ENCODE peak calls at places on chromosome 1, in ten cellular contexts. N, W, C, D, U, V, Y, O, Q and P are unnamed samples.

GRCh38 chr1:155255243-155256100 is at the start of gene ENTREP3:
- DNase-seq in Q (peak; percentile 91), O (peak; percentile 85), U (peak; percentile 94), C (peak; percentile 87), N (peak; percentile 89), Y (peak; percentile 67), D (peak; percentile 78), V (peak; percentile 94), W (peak; percentile 90), P (peak; percentile 85)

GRCh38 chr1:154753426-154753825 is 116.7 kb downstream of the KCNN3 start:
- DNase-seq in Q (no peak), C (no peak), W (no peak), N (no peak), D (no peak), Y (no peak), V (no peak), O (no peak), U (no peak), P (no peak)

GRCh38 chr1:22320703-22321344 is 130.8 kb upstream of the ZBTB40 start:
- DNase-seq in Y (no peak), C (peak; percentile 19), D (no peak), V (no peak), Q (no peak), U (no peak), O (no peak), W (no peak), N (no peak), P (no peak)

GRCh38 chr1:189962171-189962570 is 515.5 kb downstream of the BRINP3 start:
- DNase-seq in N (no peak), Y (no peak), Q (no peak), D (peak; percentile 90), O (no peak), U (no peak), W (no peak), V (no peak), C (no peak), P (no peak)

GRCh38 chr1:203536981-203537455 is 43.1 kb downstream of the OPTC start:
- DNase-seq in D (peak; percentile 89), N (no peak), V (no peak), O (peak; percentile 94), Q (no peak), Y (no peak), W (no peak), C (no peak), U (peak; percentile 63), P (no peak)

GRCh38 chr1:28577738-28578536 is 14.1 kb upstream of the RAB42 start:
- DNase-seq in N (no peak), C (no peak), Y (no peak), V (peak; percentile 27), O (no peak), D (no peak), Q (no peak), W (no peak), U (no peak), P (no peak)

GRCh38 chr1:164836614-164837018 is 277.6 kb downstream of the PBX1 start:
- DNase-seq in N (no peak), D (no peak), O (no peak), Q (peak; percentile 20), V (no peak), C (no peak), W (no peak), U (no peak), Y (no peak), P (no peak)

GRCh38 chr1:166875302-166875733 is 746 bp downstream of the TADA1 start:
- DNase-seq in D (no peak), N (no peak), C (no peak), Y (no peak), Q (no peak), V (no peak), W (no peak), U (no peak), O (peak; percentile 4), P (no peak)

DNA sequence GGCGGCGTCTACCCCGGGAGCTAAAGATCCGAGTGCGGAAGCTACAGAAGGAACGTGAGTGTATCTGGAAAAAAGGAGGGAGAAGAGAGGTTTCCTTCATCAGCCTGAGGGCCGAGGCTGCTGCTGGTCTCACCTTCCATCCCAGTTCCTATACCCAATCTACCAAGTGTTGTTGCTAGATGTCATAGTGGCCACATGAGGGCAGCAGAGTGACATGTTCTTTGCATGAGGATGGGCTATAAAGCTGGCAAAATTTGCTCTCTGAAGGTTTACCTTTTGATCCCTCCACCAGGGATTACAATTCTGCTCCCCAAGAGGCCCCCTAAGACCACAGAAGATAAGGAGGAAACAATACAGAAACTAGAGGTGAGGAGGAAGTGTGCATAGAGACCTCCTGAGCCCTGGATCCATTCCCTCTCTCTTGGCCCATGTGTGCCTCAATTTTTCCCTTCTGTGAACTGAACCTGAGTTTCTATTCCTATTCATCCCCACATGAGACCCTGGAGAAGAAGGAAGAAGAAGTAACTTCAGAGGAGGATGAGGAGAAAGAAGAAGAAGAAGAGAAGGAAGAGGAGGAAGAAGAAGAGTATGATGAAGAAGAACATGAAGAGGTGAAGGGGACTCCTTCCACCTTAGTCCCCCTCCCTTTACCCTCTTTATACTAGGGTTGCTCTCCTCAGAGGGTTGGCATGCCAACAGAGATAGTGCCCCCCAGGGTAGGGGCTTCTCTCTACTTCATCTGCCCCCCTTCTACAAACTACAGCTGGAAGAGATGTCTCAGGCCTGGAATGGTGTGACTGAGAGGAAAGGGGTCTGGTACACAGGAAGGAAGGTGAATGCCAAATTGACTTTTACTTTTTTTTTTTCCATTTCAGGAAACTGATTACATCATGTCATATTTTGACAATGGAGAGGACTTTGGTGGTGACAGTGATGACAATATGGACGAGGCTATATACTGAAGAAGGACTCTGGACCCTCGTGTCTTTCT is 13.3 kb downstream of the POLR3GL start:
- DNase-seq in U (peak; percentile 66), N (peak; percentile 68), Y (peak; percentile 77), C (peak; percentile 66), V (peak; percentile 67), D (peak; percentile 85), O (peak; percentile 88), W (peak; percentile 87), Q (no peak), P (no peak)
- H3K4me3 ChIP-seq in U (peak overlapping the region; percentile 35), N (peak overlapping the region; percentile 58), Y (peak overlapping the region; percentile 62), C (no peak overlapping the region), V (no peak overlapping the region), D (no peak overlapping the region), O (no peak overlapping the region), W (no peak overlapping the region), Q (no peak overlapping the region), P (no peak overlapping the region)

GRCh38 chr1:26496881-26497280 is 24.6 kb downstream of the HMGN2 start:
- DNase-seq in D (peak; percentile 33), Q (no peak), U (no peak), O (no peak), Y (no peak), C (no peak), W (no peak), V (no peak), N (no peak), P (no peak)
- H3K4me1 ChIP-seq in D (peaks cover 5% of the 10 kb centered on the region), Q (peaks cover 18% of the 10 kb centered on the region), U (peaks cover 10% of the 10 kb centered on the region), O (no peaks in the 10 kb centered on the region), Y (peaks cover 13% of the 10 kb centered on the region), C (no peaks in the 10 kb centered on the region), W (peaks cover 17% of the 10 kb centered on the region), V (peaks cover 7% of the 10 kb centered on the region), N (peaks cover 22% of the 10 kb centered on the region), P (peaks cover 4% of the 10 kb centered on the region)

GRCh38 chr1:182875889-182876288 is 36.7 kb downstream of the DHX9 start:
- DNase-seq in U (no peak), D (no peak), C (no peak), Q (no peak), N (no peak), Y (no peak), V (no peak), O (no peak), W (no peak), P (no peak)
- H3K36me3 ChIP-seq in U (peaks cover 100% of the 10 kb centered on the region), D (peaks cover 53% of the 10 kb centered on the region), C (peaks cover 6% of the 10 kb centered on the region), Q (peaks cover 100% of the 10 kb centered on the region), N (peaks cover 100% of the 10 kb centered on the region), Y (peaks cover 96% of the 10 kb centered on the region), V (peaks cover 100% of the 10 kb centered on the region), O (peaks cover 24% of the 10 kb centered on the region), W (peaks cover 99% of the 10 kb centered on the region), P (peaks cover 100% of the 10 kb centered on the region)

DNA sequence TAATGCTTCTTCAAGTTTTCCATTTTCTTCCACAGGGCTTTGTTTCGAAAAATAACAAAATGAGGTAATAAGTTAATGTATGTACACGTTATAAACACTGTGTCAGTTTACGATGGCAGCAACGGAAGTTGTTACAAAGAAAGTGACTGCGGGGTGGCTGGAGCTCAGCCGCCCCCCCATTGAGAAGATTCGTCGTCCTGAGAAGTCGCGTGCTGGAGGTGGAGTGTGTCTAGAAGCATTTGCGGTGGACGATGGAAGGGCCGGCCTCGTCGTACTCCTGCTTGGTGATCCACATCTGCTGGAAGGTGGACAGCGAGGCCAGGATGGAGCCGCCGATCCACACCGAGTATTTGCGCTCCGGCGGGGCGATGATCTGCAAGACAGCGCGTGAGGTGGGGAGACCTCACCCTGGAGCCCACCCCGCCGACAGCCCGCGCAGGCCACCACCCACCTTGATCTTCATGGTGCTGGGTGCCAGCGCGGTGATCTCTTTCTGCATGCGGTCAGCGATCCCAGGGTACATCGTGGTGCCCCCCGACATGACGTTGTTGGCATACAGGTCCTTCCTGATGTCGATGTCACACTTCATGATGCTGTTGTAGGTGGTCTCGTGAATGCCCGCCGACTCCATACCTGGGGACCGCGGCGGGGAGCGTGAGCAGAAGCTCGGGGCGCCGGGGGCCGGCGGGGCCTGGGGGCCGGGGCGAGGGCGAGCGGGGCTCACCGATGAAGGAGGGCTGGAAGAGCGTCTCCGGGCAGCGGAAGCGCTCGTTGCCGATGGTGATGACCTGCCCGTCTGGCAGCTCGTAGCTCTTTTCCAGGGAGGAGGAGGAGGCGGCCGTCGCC is 2.4 kb downstream of the ACTA1 start:
- DNase-seq in O (no peak), U (no peak), Y (peak; percentile 18), D (no peak), W (no peak), C (no peak), Q (no peak), V (no peak), N (no peak), P (no peak)
- H3K4me3 ChIP-seq in O (no peak overlapping the region), U (no peak overlapping the region), Y (no peak overlapping the region), D (no peak overlapping the region), W (no peak overlapping the region), C (no peak overlapping the region), Q (peak overlapping the region; percentile 29), V (no peak overlapping the region), N (peak overlapping the region; percentile 60), P (no peak overlapping the region)

GRCh38 chr1:198751741-198752140 is 112.9 kb downstream of the PTPRC start:
- DNase-seq in N (no peak), D (no peak), W (no peak), Y (no peak), V (no peak), Q (no peak), C (no peak), O (no peak), U (no peak), P (no peak)
- H3K4me1 ChIP-seq in N (no peaks in the 10 kb centered on the region), D (no peaks in the 10 kb centered on the region), W (no peaks in the 10 kb centered on the region), Y (peaks cover 5% of the 10 kb centered on the region), V (no peaks in the 10 kb centered on the region), Q (no peaks in the 10 kb centered on the region), C (no peaks in the 10 kb centered on the region), O (no peaks in the 10 kb centered on the region), U (no peaks in the 10 kb centered on the region), P (no peaks in the 10 kb centered on the region)